ENCODE peak calls at places on chromosomes 7 and 10, in four cellular contexts. H, D, T and P are unnamed samples.

GRCh38 chr7:142300689-142301088 is 42.8 kb upstream of the PRSS58 start:
- DNase-seq in H (no peak), T (peak; percentile 53), D (peak; percentile 92), P (peak; percentile 89)

GRCh38 chr10:48634198-48634983 is 29.5 kb upstream of the ARHGAP22 start:
- DNase-seq in H (peak; percentile 69), D (no peak), T (no peak), P (no peak)

GRCh38 chr7:15334524-15335269 is 227.1 kb downstream of the AGMO start:
- DNase-seq in T (no peak), D (no peak), H (no peak), P (no peak)

GRCh38 chr7:104482362-104483042 is 154.1 kb downstream of the LHFPL3 start:
- DNase-seq in D (no peak), T (no peak), H (no peak), P (no peak)

GRCh38 chr10:86331861-86332260 is 34.7 kb downstream of the GRID1 start:
- DNase-seq in D (no peak), H (no peak), T (no peak), P (no peak)

GRCh38 chr10:86285136-86285790 is 81.3 kb downstream of the GRID1 start:
- DNase-seq in D (no peak), T (no peak), H (no peak), P (peak; percentile 11)

GRCh38 chr10:109956454-109957091 is 33.3 kb upstream of the XPNPEP1 start:
- DNase-seq in H (peak; percentile 52), D (peak; percentile 90), T (no peak), P (peak; percentile 53)

GRCh38 chr10:130587718-130588117 is 451.5 kb downstream of the GLRX3 start:
- DNase-seq in D (peak; percentile 23), H (no peak), T (no peak), P (no peak)

GRCh38 chr7:101772508-101773306 is 44.7 kb upstream of the CUX1 start:
- DNase-seq in D (no peak), T (no peak), H (no peak), P (no peak)

GRCh38 chr10:11602919-11603523 is 8.4 kb downstream of the USP6NL start:
- DNase-seq in H (peak; percentile 60), T (no peak), D (peak; percentile 94), P (no peak)

GRCh38 chr10:58950618-58951017 is 225.8 kb upstream of the PHYHIPL start:
- DNase-seq in T (no peak), H (peak; percentile 18), D (no peak), P (no peak)

GRCh38 chr10:69446650-69447151 is 4.6 kb upstream of the TSPAN15 start:
- DNase-seq in T (no peak), D (no peak), H (peak; percentile 74), P (no peak)

GRCh38 chr10:131311661-131312260 is at the start of gene TCERG1L:
- DNase-seq in T (no peak), H (no peak), D (peak; percentile 82), P (peak; percentile 61)

GRCh38 chr10:22779331-22780019 is 65.1 kb upstream of the PIP4K2A start:
- DNase-seq in D (no peak), T (no peak), H (no peak), P (no peak)

GRCh38 chr7:125059861-125060456 is 130.3 kb upstream of the POT1 start:
- DNase-seq in H (peak; percentile 3), D (no peak), T (no peak), P (no peak)

GRCh38 chr7:108455833-108456677 is at the start of gene NRCAM:
- DNase-seq in T (peak; percentile 80), H (no peak), D (peak; percentile 93), P (peak; percentile 94)

GRCh38 chr7:103983201-103983977 is 6.1 kb downstream of the RELN start:
- DNase-seq in T (no peak), D (no peak), H (no peak), P (no peak)

GRCh38 chr10:20694296-20694695 is 202.8 kb downstream of the NEBL start:
- DNase-seq in T (no peak), D (peak; percentile 78), H (no peak), P (no peak)

GRCh38 chr10:52312999-52313349 is 1.1 kb upstream of the DKK1 start:
- DNase-seq in D (no peak), T (no peak), H (peak; percentile 6), P (no peak)

GRCh38 chr10:17200035-17200884 is 1.2 kb downstream of the TRDMT1 start:
- DNase-seq in D (no peak), T (no peak), H (no peak), P (no peak)

GRCh38 chr10:114346176-114347031 is 57.9 kb downstream of the AFAP1L2 start:
- DNase-seq in D (no peak), H (no peak), T (no peak), P (no peak)

GRCh38 chr10:11225935-11226334 is 208.3 kb downstream of the CELF2 start:
- DNase-seq in D (no peak), H (no peak), T (no peak), P (no peak)

GRCh38 chr7:34057956-34058355 is 152.6 kb downstream of the BMPER start:
- DNase-seq in D (no peak), H (no peak), T (no peak), P (no peak)

GRCh38 chr7:53531-53930 is 138.8 kb upstream of the FAM20C start:
- DNase-seq in D (no peak), H (no peak), T (no peak), P (no peak)

GRCh38 chr10:30747633-30748032 is 118.1 kb upstream of the LYZL2 start:
- DNase-seq in T (no peak), D (peak; percentile 40), H (peak; percentile 78), P (no peak)

GRCh38 chr10:71150811-71151210 is 61.6 kb upstream of the UNC5B start:
- DNase-seq in D (no peak), T (no peak), H (no peak), P (no peak)

GRCh38 chr7:75953918-75954317 is 39.0 kb downstream of the POR start:
- DNase-seq in T (no peak), D (no peak), H (no peak), P (no peak)

GRCh38 chr7:158957507-158957900 is 101.1 kb downstream of the DYNC2I1 start:
- DNase-seq in T (no peak), H (no peak), D (no peak), P (no peak)

GRCh38 chr7:99098824-99099498 is 44.9 kb downstream of the SMURF1 start:
- DNase-seq in H (no peak), D (peak; percentile 83), T (no peak), P (no peak)

GRCh38 chr10:126770809-126771208 is 100.3 kb upstream of the C10orf90 start:
- DNase-seq in T (no peak), H (no peak), D (peak; percentile 61), P (no peak)

GRCh38 chr10:61125560-61126250 is 181.7 kb upstream of the RHOBTB1 start:
- DNase-seq in H (no peak), T (no peak), D (no peak), P (no peak)

GRCh38 chr10:74589226-74589673 is 237.2 kb upstream of the KAT6B start:
- DNase-seq in D (peak; percentile 32), T (no peak), H (peak; percentile 99), P (no peak)

GRCh38 chr7:27241189-27242045 is 1.2 kb upstream of the EVX1 start:
- DNase-seq in D (peak; percentile 76), T (no peak), H (no peak), P (peak; percentile 62)

GRCh38 chr10:31749293-31749692 is 179.3 kb downstream of the ARHGAP12 start:
- DNase-seq in D (no peak), H (peak; percentile 46), T (no peak), P (no peak)

GRCh38 chr10:113916053-113916452 is 61.6 kb downstream of the NHLRC2 start:
- DNase-seq in T (no peak), D (no peak), H (no peak), P (no peak)

GRCh38 chr7:122883049-122883670 is 3.1 kb downstream of the CADPS2 start:
- DNase-seq in D (no peak), H (no peak), T (no peak), P (no peak)

GRCh38 chr7:7696458-7697119 is 21.8 kb downstream of the RPA3 start:
- DNase-seq in T (no peak), H (peak; percentile 51), D (no peak), P (no peak)

GRCh38 chr7:7698930-7699329 is 19.5 kb downstream of the RPA3 start:
- DNase-seq in D (no peak), T (no peak), H (no peak), P (no peak)

GRCh38 chr7:7701513-7701912 is 16.9 kb downstream of the RPA3 start:
- DNase-seq in D (no peak), T (no peak), H (no peak), P (no peak)

GRCh38 chr7:7699970-7700369 is 18.4 kb downstream of the RPA3 start:
- DNase-seq in H (no peak), D (no peak), T (no peak), P (no peak)

GRCh38 chr7:7699370-7699769 is 19.0 kb downstream of the RPA3 start:
- DNase-seq in T (no peak), H (no peak), D (no peak), P (no peak)
- H3K4me2 ChIP-seq in T (no peak overlapping the region), H (peak overlapping the region; percentile 78), D (no peak overlapping the region), P (no peak overlapping the region)

DNA sequence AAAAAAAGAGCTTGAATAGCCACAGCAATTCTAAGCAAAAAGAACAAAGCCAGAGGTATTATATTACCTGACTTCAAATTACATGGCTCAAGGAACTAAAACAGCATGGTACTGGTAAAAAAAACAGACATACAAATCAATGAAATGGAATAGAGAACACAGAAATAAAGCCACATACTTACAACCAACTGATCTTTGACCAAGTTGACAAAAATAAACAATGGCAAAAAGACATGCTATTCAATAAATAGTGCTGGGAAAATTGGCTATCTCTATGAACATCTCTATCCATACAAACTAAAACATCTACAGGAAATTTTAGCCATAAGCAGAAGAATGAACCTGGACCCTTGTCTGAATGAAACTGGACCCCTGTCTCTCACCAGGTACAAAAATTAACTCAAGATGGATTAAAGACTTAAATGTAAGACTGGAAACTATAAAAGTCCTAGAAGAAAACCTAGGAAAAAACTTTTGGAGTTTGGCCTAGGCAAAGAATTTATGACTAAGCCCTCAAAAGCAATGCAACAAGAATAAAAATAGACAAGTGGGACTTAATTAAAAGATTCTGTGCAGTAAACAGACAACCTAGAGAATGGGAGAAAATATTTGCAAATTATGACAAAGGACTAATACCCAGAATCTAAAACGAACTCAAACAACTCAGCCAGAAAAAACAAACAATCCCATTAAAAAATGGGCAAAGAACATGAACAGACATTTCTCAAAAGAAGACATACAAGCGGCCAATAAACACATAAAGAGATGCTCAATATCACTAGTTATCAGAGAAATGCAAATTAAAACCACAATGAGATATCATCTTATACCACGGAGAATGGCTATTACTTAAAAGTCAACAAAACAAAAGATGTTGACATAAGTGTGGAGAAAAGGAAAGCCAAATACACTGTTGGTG is 72.8 kb upstream of the DDC start:
- DNase-seq in H (peak; percentile 15), T (no peak), D (no peak), P (no peak)
- H4K5ac ChIP-seq in H (no peak overlapping the region), T (no peak overlapping the region), D (no peak overlapping the region), P (no peak overlapping the region)

GRCh38 chr10:133394064-133394663 is at the start of gene MTG1:
- DNase-seq in D (peak; percentile 95), H (peak; percentile 87), T (peak; percentile 25), P (peak; percentile 95)
- H3K18ac ChIP-seq in D (peak within 1 kb of the TSS; percentile 83), H (peak within 1 kb of the TSS; percentile 33), T (peak within 1 kb of the TSS; percentile 99), P (peak within 1 kb of the TSS; percentile 97)

GRCh38 chr10:122379041-122379440 is 4.5 kb downstream of the PLEKHA1 start:
- DNase-seq in T (no peak), H (no peak), D (no peak), P (no peak)

GRCh38 chr10:122375761-122376160 is 1.3 kb downstream of the PLEKHA1 start:
- DNase-seq in T (no peak), H (no peak), D (no peak), P (no peak)

GRCh38 chr10:122374246-122374858 is at the start of gene PLEKHA1:
- DNase-seq in H (peak; percentile 91), D (peak; percentile 97), T (peak; percentile 62), P (peak; percentile 93)

GRCh38 chr10:122374859-122375721 is 582 bp downstream of the PLEKHA1 start:
- DNase-seq in H (peak; percentile 47), T (no peak), D (peak; percentile 62), P (peak; percentile 60)

GRCh38 chr10:122376364-122376961 is 2.0 kb downstream of the PLEKHA1 start:
- DNase-seq in D (no peak), H (no peak), T (no peak), P (no peak)
- H3K4me2 ChIP-seq in D (no peak overlapping the region), H (no peak overlapping the region), T (peak overlapping the region; percentile 35), P (no peak overlapping the region)